ENCODE peak calls at places on chromosomes 5 and 9, in six cellular contexts. One of them, this sample, is unnamed.

GRCh38 chr5:73338201-73339126 is 110.1 kb downstream of the FOXD1 start:
- DNase-seq in HuH-7.5: no peak
- DNase-seq in HT-29: no peak
- DNase-seq in stimulated activated CD8-positive, alpha-beta memory T cell treated with anti-CD3 and anti-CD28 coated beads, Interleukin-4, amount 100 ng/mL, for 1 hour: no peak
- DNase-seq in suprapubic skin: no peak
- DNase-seq in T1000: no peak
- DNase-seq in this sample: no peak

GRCh38 chr9:126162611-126163381 is 163.8 kb upstream of the MVB12B start:
- DNase-seq in T1000: no peak
- DNase-seq in HuH-7.5: no peak
- DNase-seq in HT-29: no peak
- DNase-seq in stimulated activated CD8-positive, alpha-beta memory T cell treated with anti-CD3 and anti-CD28 coated beads, Interleukin-4, amount 100 ng/mL, for 1 hour: no peak
- DNase-seq in suprapubic skin: no peak
- DNase-seq in this sample: no peak

GRCh38 chr5:141413540-141414069 is 818 bp downstream of the PCDHGA10 start:
- DNase-seq in HT-29: no peak
- DNase-seq in suprapubic skin: no peak
- DNase-seq in stimulated activated CD8-positive, alpha-beta memory T cell treated with anti-CD3 and anti-CD28 coated beads, Interleukin-4, amount 100 ng/mL, for 1 hour: no peak
- DNase-seq in HuH-7.5: peak
- DNase-seq in T1000: no peak
- DNase-seq in this sample: no peak

GRCh38 chr9:129432255-129432654 is 188.6 kb downstream of the C9orf50 start:
- DNase-seq in HT-29: no peak
- DNase-seq in T1000: no peak
- DNase-seq in stimulated activated CD8-positive, alpha-beta memory T cell treated with anti-CD3 and anti-CD28 coated beads, Interleukin-4, amount 100 ng/mL, for 1 hour: no peak
- DNase-seq in HuH-7.5: no peak
- DNase-seq in suprapubic skin: no peak
- DNase-seq in this sample: no peak

GRCh38 chr9:91491624-91492023 is 68.0 kb upstream of the NFIL3 start:
- DNase-seq in HuH-7.5: no peak
- DNase-seq in suprapubic skin: no peak
- DNase-seq in stimulated activated CD8-positive, alpha-beta memory T cell treated with anti-CD3 and anti-CD28 coated beads, Interleukin-4, amount 100 ng/mL, for 1 hour: no peak
- DNase-seq in HT-29: no peak
- DNase-seq in T1000: no peak
- DNase-seq in this sample: no peak

GRCh38 chr5:60522299-60522915 is 177.6 kb downstream of the DEPDC1B start:
- DNase-seq in T1000: no peak
- DNase-seq in HuH-7.5: no peak
- DNase-seq in suprapubic skin: no peak
- DNase-seq in stimulated activated CD8-positive, alpha-beta memory T cell treated with anti-CD3 and anti-CD28 coated beads, Interleukin-4, amount 100 ng/mL, for 1 hour: no peak
- DNase-seq in HT-29: no peak
- DNase-seq in this sample: no peak

GRCh38 chr5:131265318-131265803 is 1.5 kb downstream of the CDC42SE2 start:
- DNase-seq in T1000: no peak
- DNase-seq in suprapubic skin: no peak
- DNase-seq in HuH-7.5: peak
- DNase-seq in HT-29: peak
- DNase-seq in stimulated activated CD8-positive, alpha-beta memory T cell treated with anti-CD3 and anti-CD28 coated beads, Interleukin-4, amount 100 ng/mL, for 1 hour: no peak
- DNase-seq in this sample: no peak

GRCh38 chr9:78029601-78030552 is 1.7 kb downstream of the GNAQ start:
- DNase-seq in HuH-7.5: no peak
- DNase-seq in T1000: no peak
- DNase-seq in suprapubic skin: no peak
- DNase-seq in HT-29: peak
- DNase-seq in stimulated activated CD8-positive, alpha-beta memory T cell treated with anti-CD3 and anti-CD28 coated beads, Interleukin-4, amount 100 ng/mL, for 1 hour: no peak
- DNase-seq in this sample: no peak

GRCh38 chr9:137149367-137149766 is 10.4 kb downstream of the GRIN1 start:
- DNase-seq in stimulated activated CD8-positive, alpha-beta memory T cell treated with anti-CD3 and anti-CD28 coated beads, Interleukin-4, amount 100 ng/mL, for 1 hour: no peak
- DNase-seq in HuH-7.5: no peak
- DNase-seq in suprapubic skin: no peak
- DNase-seq in T1000: no peak
- DNase-seq in HT-29: no peak
- DNase-seq in this sample: no peak

GRCh38 chr9:120542701-120543490 is 37.1 kb downstream of the CDK5RAP2 start:
- DNase-seq in suprapubic skin: no peak
- DNase-seq in T1000: no peak
- DNase-seq in HT-29: no peak
- DNase-seq in stimulated activated CD8-positive, alpha-beta memory T cell treated with anti-CD3 and anti-CD28 coated beads, Interleukin-4, amount 100 ng/mL, for 1 hour: no peak
- DNase-seq in HuH-7.5: no peak
- DNase-seq in this sample: no peak

GRCh38 chr9:93292664-93293328 is 108.9 kb downstream of the WNK2 start:
- DNase-seq in HuH-7.5: no peak
- DNase-seq in HT-29: no peak
- DNase-seq in suprapubic skin: no peak
- DNase-seq in stimulated activated CD8-positive, alpha-beta memory T cell treated with anti-CD3 and anti-CD28 coated beads, Interleukin-4, amount 100 ng/mL, for 1 hour: no peak
- DNase-seq in T1000: no peak
- DNase-seq in this sample: no peak

GRCh38 chr5:158824167-158824882 is 275.4 kb downstream of the EBF1 start:
- DNase-seq in T1000: no peak
- DNase-seq in HuH-7.5: no peak
- DNase-seq in HT-29: no peak
- DNase-seq in stimulated activated CD8-positive, alpha-beta memory T cell treated with anti-CD3 and anti-CD28 coated beads, Interleukin-4, amount 100 ng/mL, for 1 hour: no peak
- DNase-seq in suprapubic skin: no peak
- DNase-seq in this sample: no peak

GRCh38 chr9:136665111-136665703 is 2.5 kb downstream of the EGFL7 start:
- DNase-seq in stimulated activated CD8-positive, alpha-beta memory T cell treated with anti-CD3 and anti-CD28 coated beads, Interleukin-4, amount 100 ng/mL, for 1 hour: no peak
- DNase-seq in suprapubic skin: no peak
- DNase-seq in HuH-7.5: peak
- DNase-seq in HT-29: no peak
- DNase-seq in T1000: no peak
- DNase-seq in this sample: peak

GRCh38 chr5:81750308-81751008 is 439 bp downstream of the SSBP2 start:
- DNase-seq in HuH-7.5: peak
- DNase-seq in T1000: no peak
- DNase-seq in HT-29: peak
- DNase-seq in stimulated activated CD8-positive, alpha-beta memory T cell treated with anti-CD3 and anti-CD28 coated beads, Interleukin-4, amount 100 ng/mL, for 1 hour: no peak
- DNase-seq in suprapubic skin: no peak
- DNase-seq in this sample: no peak